ENCODE peak calls at places on chromosome 9, in five cellular contexts. H is lung, P is esophagus squamous epithelium, U is Peyer's patch, Q is endothelial cell of umbilical vein. B is an unnamed sample.

GRCh38 chr9:34332370-34332964 is 3.1 kb downstream of the NUDT2 start:
- DNase-seq in H (no peak), P (no peak), U (no peak), Q (peak; percentile 67), B (peak; percentile 17)

GRCh38 chr9:88835038-88835466 is 156.2 kb upstream of the S1PR3 start:
- DNase-seq in H (no peak), P (no peak), U (no peak), Q (peak; percentile 45), B (no peak)

GRCh38 chr9:134519403-134520070 is 122.1 kb upstream of the COL5A1 start:
- DNase-seq in H (no peak), P (no peak), U (no peak), Q (no peak), B (no peak)

GRCh38 chr9:90460220-90460619 is 182.4 kb downstream of the DIRAS2 start:
- DNase-seq in H (no peak), P (no peak), U (no peak), Q (no peak), B (no peak)

GRCh38 chr9:126514037-126514821 is 99.5 kb upstream of the LMX1B start:
- DNase-seq in H (peak; percentile 57), P (no peak), U (peak; percentile 72), Q (peak; percentile 53), B (peak; percentile 68)

GRCh38 chr9:99269429-99269828 is 47.3 kb downstream of the SEC61B start:
- DNase-seq in H (no peak), P (no peak), U (no peak), Q (peak; percentile 74), B (no peak)

GRCh38 chr9:33107762-33108161 is 31.3 kb upstream of the SMU1 start:
- DNase-seq in H (no peak), P (no peak), U (no peak), Q (no peak), B (no peak)

GRCh38 chr9:116405321-116405720 is 251.7 kb downstream of the PAPPA start:
- DNase-seq in H (no peak), P (no peak), U (no peak), Q (no peak), B (no peak)

GRCh38 chr9:109244179-109245132 is 76.4 kb downstream of the EPB41L4B start:
- DNase-seq in H (peak; percentile 68), P (no peak), U (peak; percentile 76), Q (peak; percentile 75), B (peak; percentile 89)

GRCh38 chr9:127122176-127123151 is at the start of gene ANGPTL2:
- DNase-seq in H (peak; percentile 69), P (peak; percentile 30), U (peak; percentile 69), Q (peak; percentile 94), B (peak; percentile 82)

GRCh38 chr9:19583890-19584289 is 175.1 kb downstream of the ACER2 start:
- DNase-seq in H (no peak), P (no peak), U (no peak), Q (no peak), B (no peak)

GRCh38 chr9:102631559-102631958 is 363.6 kb upstream of the CYLC2 start:
- DNase-seq in H (no peak), P (no peak), U (no peak), Q (no peak), B (no peak)

GRCh38 chr9:113640418-113640817 is 176.9 kb downstream of the RGS3 start:
- DNase-seq in H (no peak), P (no peak), U (peak; percentile 7), Q (no peak), B (no peak)

GRCh38 chr9:84669293-84670105 is at the start of gene NTRK2:
- DNase-seq in H (no peak), P (no peak), U (no peak), Q (peak; percentile 23), B (no peak)

GRCh38 chr9:650362-650761 is 191.1 kb upstream of the DMRT1 start:
- DNase-seq in H (no peak), P (no peak), U (no peak), Q (peak; percentile 46), B (no peak)

GRCh38 chr9:26742843-26743242 is 149.8 kb downstream of the CAAP1 start:
- DNase-seq in H (no peak), P (no peak), U (no peak), Q (no peak), B (no peak)

GRCh38 chr9:77588319-77588937 is 59.7 kb downstream of the GNA14 start:
- DNase-seq in H (no peak), P (no peak), U (no peak), Q (peak; percentile 92), B (no peak)
- H3K27ac ChIP-seq in H (peak overlapping the region; percentile 70), P (peak overlapping the region; percentile 36), U (peak overlapping the region; percentile 59), Q (peak overlapping the region; percentile 93), B (no peak overlapping the region)

DNA sequence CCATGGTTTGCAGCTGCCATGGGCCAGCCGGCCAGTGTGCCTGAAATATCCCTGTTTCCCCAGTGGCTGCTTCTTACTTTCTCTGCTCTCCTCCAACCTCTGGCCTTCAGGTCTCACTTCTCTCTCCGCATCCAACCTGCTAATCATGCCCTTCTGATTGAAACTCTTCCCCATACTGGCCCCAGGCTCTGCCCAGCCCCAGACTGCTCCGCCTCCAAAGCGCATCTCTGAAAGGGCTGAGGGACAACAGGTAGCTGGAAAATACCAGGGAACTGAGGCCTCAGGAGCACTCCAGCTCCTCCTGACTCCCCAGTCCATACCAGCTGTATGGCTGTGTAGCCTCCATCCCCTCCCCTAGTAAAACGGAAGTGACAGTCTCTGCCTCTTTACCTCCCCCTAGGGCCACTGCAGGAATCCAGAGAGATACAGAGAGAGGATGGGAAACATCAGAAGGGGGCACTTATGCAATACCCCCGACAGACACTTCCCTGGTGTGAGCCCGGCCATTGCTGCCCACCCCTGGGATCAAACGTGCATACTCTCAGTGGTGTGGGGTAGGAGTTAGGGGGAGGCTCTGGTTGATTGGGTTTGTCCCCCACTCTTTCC is 34.2 kb downstream of the PAX5 start:
- DNase-seq in H (no peak), P (no peak), U (no peak), Q (no peak), B (no peak)
- H3K4me3 ChIP-seq in H (no peak overlapping the region), P (no peak overlapping the region), U (no peak overlapping the region), Q (no peak overlapping the region), B (no peak overlapping the region)

GRCh38 chr9:120875954-120876841 is 790 bp downstream of the PHF19 start:
- DNase-seq in H (peak; percentile 82), P (no peak), U (peak; percentile 85), Q (peak; percentile 90), B (peak; percentile 97)

GRCh38 chr9:120878188-120879130 is 1.5 kb upstream of the PHF19 start:
- DNase-seq in H (no peak), P (no peak), U (no peak), Q (no peak), B (peak; percentile 66)

GRCh38 chr9:120875643-120875953 is 1.4 kb downstream of the PHF19 start:
- DNase-seq in H (no peak), P (no peak), U (no peak), Q (no peak), B (no peak)

GRCh38 chr9:120876842-120877240 is at the start of gene PHF19:
- DNase-seq in H (no peak), P (no peak), U (peak; percentile 65), Q (no peak), B (no peak)

DNA sequence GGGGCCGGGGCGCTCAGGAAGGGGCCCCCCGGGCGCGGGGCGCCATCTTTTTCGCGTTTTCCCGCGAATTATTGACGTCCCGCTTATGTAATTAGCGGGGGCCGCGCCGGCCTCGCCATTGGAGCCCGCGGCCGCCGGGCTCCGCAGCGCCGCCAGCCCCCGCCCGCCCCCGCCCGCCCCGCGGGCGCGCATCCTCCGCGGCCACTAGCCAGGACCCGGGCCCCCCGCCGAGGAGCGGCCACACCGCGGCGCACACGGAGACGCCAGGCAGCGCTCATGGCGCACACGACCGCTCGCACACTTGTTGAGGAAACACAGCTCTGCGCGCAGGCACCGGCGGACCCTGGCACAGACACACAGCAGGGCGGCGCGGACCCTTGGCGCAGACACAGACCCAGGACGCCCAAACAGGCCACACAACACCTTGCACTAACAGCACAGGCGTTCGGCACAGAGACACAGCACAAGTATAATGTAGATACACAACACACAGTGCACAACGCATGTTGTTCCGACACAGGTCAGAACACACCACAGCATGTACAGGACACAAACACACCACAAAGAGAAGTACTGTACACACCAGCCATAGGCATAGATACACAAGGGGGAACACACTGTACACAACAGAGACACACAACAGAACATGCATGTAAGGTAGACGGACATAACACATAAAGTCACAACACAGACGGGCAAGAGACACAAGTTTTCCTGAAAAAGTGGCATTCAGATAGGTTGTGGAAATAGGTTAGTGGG is 467 bp upstream of the PHF19 start:
- DNase-seq in H (no peak), P (no peak), U (peak; percentile 75), Q (peak; percentile 76), B (peak; percentile 90)
- TF ChIP-seq CTCF in H (no peak), P (no peak), U (peak; percentile 19), Q (no peak), B (peak; percentile 30)

GRCh38 chr9:128657796-128658195 is 1.1 kb upstream of the DYNC2I2 start:
- DNase-seq in H (no peak), P (no peak), U (no peak), Q (no peak), B (no peak)
- H3K27ac ChIP-seq in H (no peak overlapping the region), P (no peak overlapping the region), U (no peak overlapping the region), Q (no peak overlapping the region), B (peak overlapping the region; percentile 100)

GRCh38 chr9:40925149-40925548 is 203.3 kb downstream of the FOXD4L6 start:
- DNase-seq in H (no peak), P (no peak), U (no peak), Q (no peak), B (no peak)
- H3K4me3 ChIP-seq in H (no peak overlapping the region), P (no peak overlapping the region), U (no peak overlapping the region), Q (no peak overlapping the region), B (no peak overlapping the region)

GRCh38 chr9:87113892-87114291 is 166.6 kb upstream of the GAS1 start:
- DNase-seq in H (no peak), P (no peak), U (no peak), Q (no peak), B (no peak)
- TF ChIP-seq CTCF in H (no peak), P (no peak), U (no peak), Q (no peak), B (no peak)

GRCh38 chr9:38724749-38725148 is 4.8 kb upstream of the FAM240B start:
- DNase-seq in H (no peak), P (no peak), U (no peak), Q (no peak), B (no peak)
- H3K27ac ChIP-seq in H (no peak overlapping the region), P (no peak overlapping the region), U (no peak overlapping the region), Q (no peak overlapping the region), B (no peak overlapping the region)